ENCODE peak calls at places on chromosomes 11 and 22, in four cellular contexts. E, F, B and L are unnamed samples.

GRCh38 chr11:48063424-48063978 is 83.1 kb downstream of the PTPRJ start:
- DNase-seq in E (no peak), F (no peak), B (no peak), L (no peak)

GRCh38 chr22:29048822-29049654 is 12.6 kb downstream of the C22orf31 start:
- DNase-seq in F (no peak), B (no peak), E (no peak), L (no peak)

GRCh38 chr11:111765320-111765983 is 737 bp downstream of the PPP2R1B start:
- DNase-seq in B (no peak), F (no peak), E (no peak), L (peak; percentile 32)

GRCh38 chr11:565921-566509 is 5.2 kb downstream of the RASSF7 start:
- DNase-seq in E (no peak), B (peak; percentile 28), F (no peak), L (no peak)

GRCh38 chr11:70226967-70227366 is 23.9 kb downstream of the FADD start:
- DNase-seq in F (peak; percentile 75), E (no peak), B (no peak), L (no peak)

GRCh38 chr11:46421257-46421880 is 29.8 kb upstream of the CHRM4 start:
- DNase-seq in E (no peak), F (peak; percentile 22), B (peak; percentile 25), L (no peak)

GRCh38 chr11:98561216-98561615 is 459.5 kb upstream of the CNTN5 start:
- DNase-seq in B (no peak), E (no peak), F (no peak), L (no peak)

GRCh38 chr22:22609271-22609670 is 35.1 kb upstream of the GGTLC2 start:
- DNase-seq in B (no peak), E (no peak), F (no peak), L (no peak)

GRCh38 chr11:859394-860131 is 16.9 kb downstream of the TSPAN4 start:
- DNase-seq in F (peak; percentile 55), E (no peak), B (no peak), L (no peak)

GRCh38 chr22:49662681-49663080 is 165.0 kb downstream of the BRD1 start:
- DNase-seq in F (no peak), B (no peak), E (no peak), L (no peak)

GRCh38 chr11:77198440-77198849 is 70.4 kb downstream of the MYO7A start:
- DNase-seq in E (no peak), B (peak; percentile 41), F (peak; percentile 82), L (peak; percentile 64)

GRCh38 chr11:32562839-32563599 is 20.6 kb upstream of the EIF3M start:
- DNase-seq in F (no peak), E (no peak), B (no peak), L (no peak)

GRCh38 chr11:69641681-69642548 is 959 bp downstream of the CCND1 start:
- DNase-seq in F (peak; percentile 40), B (no peak), E (no peak), L (no peak)

GRCh38 chr11:77324508-77324907 is 23.0 kb upstream of the GDPD4 start:
- DNase-seq in F (no peak), E (no peak), B (no peak), L (no peak)

GRCh38 chr22:25351631-25352293 is 132.3 kb downstream of the CRYBB2 start:
- DNase-seq in B (no peak), F (no peak), E (no peak), L (no peak)

GRCh38 chr11:72548481-72548880 is 114.2 kb upstream of the CLPB start:
- DNase-seq in B (no peak), E (no peak), F (no peak), L (no peak)

GRCh38 chr22:25923952-25924351 is 182.0 kb downstream of the MYO18B start:
- DNase-seq in E (no peak), B (peak; percentile 13), F (no peak), L (no peak)

GRCh38 chr11:2774173-2775082 is 74.6 kb upstream of the KCNQ1OT1 start:
- DNase-seq in B (no peak), E (no peak), F (no peak), L (no peak)

GRCh38 chr11:125263268-125263790 is 98.8 kb downstream of the PKNOX2 start:
- DNase-seq in F (no peak), B (peak; percentile 69), E (no peak), L (no peak)

GRCh38 chr22:41899992-41900651 is 14.8 kb downstream of the SHISA8 start:
- DNase-seq in E (no peak), B (no peak), F (peak; percentile 32), L (no peak)

GRCh38 chr11:12677131-12677530 is 2.9 kb downstream of the TEAD1 start:
- DNase-seq in F (no peak), E (no peak), B (no peak), L (no peak)

GRCh38 chr11:105377870-105378269 is 232.0 kb upstream of the GRIA4 start:
- DNase-seq in F (no peak), E (no peak), B (no peak), L (no peak)

GRCh38 chr11:115409691-115410220 is 94.5 kb downstream of the CADM1 start:
- DNase-seq in F (no peak), E (no peak), B (peak; percentile 94), L (no peak)

GRCh38 chr11:89293966-89294679 is 116.4 kb downstream of the TYR start:
- DNase-seq in B (no peak), F (no peak), E (no peak), L (no peak)

GRCh38 chr11:74444173-74444832 is 23.0 kb downstream of the KCNE3 start:
- DNase-seq in B (no peak), E (no peak), F (no peak), L (no peak)

GRCh38 chr11:104663190-104664140 is 234.8 kb downstream of the CASP12 start:
- DNase-seq in F (no peak), E (no peak), B (no peak), L (no peak)

GRCh38 chr22:36936362-36937116 is 23.1 kb downstream of the CSF2RB start:
- DNase-seq in B (no peak), F (no peak), E (no peak), L (no peak)

GRCh38 chr11:271316-271715 is 6.9 kb upstream of the NLRP6 start:
- DNase-seq in B (no peak), E (no peak), F (no peak), L (no peak)

GRCh38 chr11:8055111-8055835 is 25.7 kb upstream of the TUB start:
- DNase-seq in F (no peak), E (no peak), B (no peak), L (no peak)

GRCh38 chr11:117915672-117916235 is 13.4 kb downstream of the TMPRSS13 start:
- DNase-seq in F (no peak), B (no peak), E (no peak), L (no peak)

GRCh38 chr22:48474881-48475280 is 1352.8 kb downstream of the BRD1 start:
- DNase-seq in E (no peak), B (no peak), F (no peak), L (no peak)

GRCh38 chr22:48941903-48942625 is 885.6 kb downstream of the BRD1 start:
- DNase-seq in B (no peak), F (no peak), E (no peak), L (no peak)

DNA sequence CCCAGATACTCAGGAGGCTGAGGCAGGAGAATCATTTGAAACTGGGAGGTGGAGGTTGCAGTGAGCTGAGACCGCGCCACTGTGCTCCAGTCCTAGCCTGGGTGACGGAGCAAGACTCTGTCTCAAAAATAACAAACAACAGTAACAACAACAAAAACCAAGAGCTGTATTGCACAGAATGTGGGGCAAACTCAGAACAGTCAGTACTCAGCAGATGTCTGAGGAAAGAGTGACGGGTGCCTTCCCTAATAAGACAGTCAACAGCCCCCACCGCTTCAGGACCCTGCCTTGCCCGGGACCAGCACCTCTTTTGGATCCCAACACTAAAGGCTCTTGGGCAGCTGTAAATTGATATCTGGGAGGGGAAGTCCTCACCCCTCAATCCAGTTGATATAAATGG is 40.3 kb downstream of the RIBC2 start:
- DNase-seq in F (no peak), E (no peak), B (no peak), L (no peak)
- TF ChIP-seq POLR2AphosphoS5 in F (no peak), E (no peak), B (no peak), L (no peak)

GRCh38 chr11:63504933-63505586 is 824 bp upstream of the LGALS12 start:
- DNase-seq in F (no peak), E (no peak), B (no peak), L (no peak)

GRCh38 chr11:63508009-63508408 is 2.1 kb downstream of the LGALS12 start:
- DNase-seq in F (peak; percentile 48), E (no peak), B (peak; percentile 64), L (no peak)

GRCh38 chr11:63504054-63504453 is 1.8 kb upstream of the LGALS12 start:
- DNase-seq in B (no peak), F (no peak), E (no peak), L (no peak)

GRCh38 chr11:63503492-63503891 is 2.4 kb upstream of the LGALS12 start:
- DNase-seq in B (no peak), F (no peak), E (no peak), L (no peak)

DNA sequence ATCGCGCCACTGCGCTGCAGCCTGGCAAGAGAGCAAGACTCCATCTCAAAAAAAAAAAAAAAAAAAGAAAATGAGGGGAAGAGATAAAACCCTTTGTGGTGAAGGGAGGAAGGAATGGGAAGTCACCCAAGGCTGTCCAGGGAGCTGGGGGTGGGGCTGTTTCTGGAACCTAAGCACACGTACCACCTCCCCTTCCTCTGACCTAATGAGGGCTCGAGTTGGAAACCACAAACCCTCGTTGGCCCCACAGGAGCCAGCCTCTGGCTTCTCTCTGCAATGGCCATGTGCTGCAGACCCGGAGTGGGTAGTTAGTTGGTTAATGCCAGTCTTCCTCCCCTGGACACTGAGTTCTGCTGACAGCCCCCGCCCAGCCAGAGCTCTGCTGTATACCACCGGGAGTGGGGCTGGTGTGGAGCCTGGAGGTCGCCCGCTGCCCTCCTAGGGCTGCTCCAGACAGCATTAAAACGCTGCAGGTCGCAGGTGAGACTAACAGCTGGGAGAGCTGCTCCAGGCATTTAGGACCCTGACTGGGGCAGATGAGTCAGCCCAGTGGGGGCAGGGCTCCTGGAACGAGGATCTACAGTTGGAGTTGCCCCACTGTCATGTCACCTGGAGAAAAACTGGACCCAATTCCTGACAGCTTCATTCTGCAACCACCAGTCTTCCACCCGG is at the start of gene LGALS12:
- DNase-seq in B (no peak), E (no peak), F (peak; percentile 52), L (no peak)
- TF ChIP-seq POLR2A in B (no peak), E (no peak), F (no peak), L (no peak)

GRCh38 chr11:6505577-6506240 is 8.6 kb downstream of the DNHD1 start:
- DNase-seq in B (peak; percentile 25), F (peak; percentile 36), E (no peak), L (no peak)
- TF ChIP-seq TAF1 in B (no peak), F (no peak), E (no peak), L (no peak)

GRCh38 chr11:107457558-107458271 is at the start of gene CWF19L2:
- DNase-seq in B (peak; percentile 96), E (peak; percentile 93), F (peak; percentile 96), L (peak; percentile 46)
- TF ChIP-seq POLR2AphosphoS5 in B (peak; percentile 96), E (peak; percentile 94), F (peak; percentile 93), L (peak; percentile 75)